ENCODE peak calls at places on chromosomes 13 and 19, in eight cellular contexts. One of them, this sample, is unnamed.

GRCh38 chr13:77779461-77780272 is 82.2 kb downstream of the SLAIN1 start:
- DNase-seq in ELF-1: peak; percentile 53
- DNase-seq in T-helper 1 cell: no peak
- DNase-seq in right cardiac atrium: no peak
- DNase-seq in NCI-H345: peak; percentile 48
- DNase-seq in GM12891: peak; percentile 12
- DNase-seq in esophagus squamous epithelium: no peak
- DNase-seq in GOT3: no peak
- DNase-seq in this sample: peak; percentile 86

GRCh38 chr19:39247701-39248664 is 673 bp downstream of the IFNL4 start:
- DNase-seq in GOT3: no peak
- DNase-seq in esophagus squamous epithelium: no peak
- DNase-seq in right cardiac atrium: no peak
- DNase-seq in GM12891: no peak
- DNase-seq in ELF-1: peak; percentile 42
- DNase-seq in NCI-H345: peak; percentile 25
- DNase-seq in T-helper 1 cell: no peak
- DNase-seq in this sample: no peak

GRCh38 chr19:6712692-6713670 is 7.5 kb downstream of the C3 start:
- DNase-seq in GM12891: no peak
- DNase-seq in T-helper 1 cell: no peak
- DNase-seq in NCI-H345: no peak
- DNase-seq in GOT3: no peak
- DNase-seq in esophagus squamous epithelium: no peak
- DNase-seq in ELF-1: no peak
- DNase-seq in right cardiac atrium: no peak
- DNase-seq in this sample: no peak

GRCh38 chr19:45402469-45403070 is 2.3 kb downstream of the PPP1R13L start:
- DNase-seq in GOT3: no peak
- DNase-seq in right cardiac atrium: peak; percentile 79
- DNase-seq in T-helper 1 cell: no peak
- DNase-seq in NCI-H345: no peak
- DNase-seq in ELF-1: peak; percentile 90
- DNase-seq in esophagus squamous epithelium: no peak
- DNase-seq in GM12891: no peak
- DNase-seq in this sample: peak; percentile 53

GRCh38 chr19:4115818-4116385 is 8.0 kb downstream of the MAP2K2 start:
- DNase-seq in right cardiac atrium: no peak
- DNase-seq in NCI-H345: no peak
- DNase-seq in T-helper 1 cell: no peak
- DNase-seq in GM12891: no peak
- DNase-seq in esophagus squamous epithelium: no peak
- DNase-seq in GOT3: no peak
- DNase-seq in ELF-1: no peak
- DNase-seq in this sample: no peak

GRCh38 chr19:40362160-40362559 is 13.7 kb downstream of the PLD3 start:
- DNase-seq in ELF-1: no peak
- DNase-seq in GM12891: no peak
- DNase-seq in esophagus squamous epithelium: no peak
- DNase-seq in NCI-H345: no peak
- DNase-seq in T-helper 1 cell: no peak
- DNase-seq in GOT3: no peak
- DNase-seq in right cardiac atrium: no peak
- DNase-seq in this sample: no peak

GRCh38 chr19:52453324-52454094 is at the start of gene ZNF578:
- DNase-seq in GOT3: no peak
- DNase-seq in esophagus squamous epithelium: peak; percentile 19
- DNase-seq in ELF-1: peak; percentile 96
- DNase-seq in NCI-H345: no peak
- DNase-seq in GM12891: peak; percentile 29
- DNase-seq in T-helper 1 cell: peak; percentile 55
- DNase-seq in right cardiac atrium: peak; percentile 93
- DNase-seq in this sample: peak; percentile 48

GRCh38 chr13:97460853-97461252 is 26.9 kb downstream of the RAP2A start:
- DNase-seq in right cardiac atrium: no peak
- DNase-seq in NCI-H345: no peak
- DNase-seq in ELF-1: no peak
- DNase-seq in T-helper 1 cell: no peak
- DNase-seq in GM12891: no peak
- DNase-seq in GOT3: no peak
- DNase-seq in esophagus squamous epithelium: no peak
- DNase-seq in this sample: no peak

GRCh38 chr13:107185889-107186288 is 618.0 kb upstream of the ARGLU1 start:
- DNase-seq in GOT3: no peak
- DNase-seq in ELF-1: no peak
- DNase-seq in GM12891: no peak
- DNase-seq in right cardiac atrium: no peak
- DNase-seq in esophagus squamous epithelium: no peak
- DNase-seq in T-helper 1 cell: no peak
- DNase-seq in NCI-H345: no peak
- DNase-seq in this sample: peak; percentile 68

GRCh38 chr13:28049880-28050871 is 50.2 kb downstream of the FLT3 start:
- DNase-seq in NCI-H345: no peak
- DNase-seq in GOT3: no peak
- DNase-seq in GM12891: no peak
- DNase-seq in ELF-1: peak; percentile 60
- DNase-seq in T-helper 1 cell: no peak
- DNase-seq in right cardiac atrium: no peak
- DNase-seq in esophagus squamous epithelium: no peak
- DNase-seq in this sample: no peak

GRCh38 chr19:6253886-6254285 is 25.9 kb downstream of the MLLT1 start:
- DNase-seq in ELF-1: no peak
- DNase-seq in right cardiac atrium: no peak
- DNase-seq in esophagus squamous epithelium: no peak
- DNase-seq in GM12891: no peak
- DNase-seq in T-helper 1 cell: no peak
- DNase-seq in GOT3: no peak
- DNase-seq in NCI-H345: no peak
- DNase-seq in this sample: no peak

GRCh38 chr13:50893211-50893852 is 16.3 kb upstream of the RNASEH2B start:
- DNase-seq in GOT3: no peak
- DNase-seq in ELF-1: no peak
- DNase-seq in esophagus squamous epithelium: no peak
- DNase-seq in GM12891: no peak
- DNase-seq in NCI-H345: no peak
- DNase-seq in T-helper 1 cell: no peak
- DNase-seq in right cardiac atrium: no peak
- DNase-seq in this sample: no peak

GRCh38 chr13:92838786-92839185 is 387.8 kb upstream of the GPC6 start:
- DNase-seq in esophagus squamous epithelium: no peak
- DNase-seq in GM12891: no peak
- DNase-seq in NCI-H345: no peak
- DNase-seq in GOT3: no peak
- DNase-seq in T-helper 1 cell: no peak
- DNase-seq in ELF-1: no peak
- DNase-seq in right cardiac atrium: no peak
- DNase-seq in this sample: no peak

GRCh38 chr13:100517706-100518105 is 70.9 kb downstream of the GGACT start:
- DNase-seq in T-helper 1 cell: no peak
- DNase-seq in ELF-1: no peak
- DNase-seq in NCI-H345: no peak
- DNase-seq in GOT3: no peak
- DNase-seq in right cardiac atrium: no peak
- DNase-seq in esophagus squamous epithelium: no peak
- DNase-seq in GM12891: no peak
- DNase-seq in this sample: no peak

GRCh38 chr13:43368003-43368402 is 344.6 kb downstream of the DNAJC15 start:
- DNase-seq in NCI-H345: no peak
- DNase-seq in right cardiac atrium: no peak
- DNase-seq in esophagus squamous epithelium: no peak
- DNase-seq in GM12891: no peak
- DNase-seq in GOT3: no peak
- DNase-seq in ELF-1: no peak
- DNase-seq in T-helper 1 cell: no peak
- DNase-seq in this sample: peak; percentile 37

GRCh38 chr13:75181906-75182305 is 300.1 kb downstream of the TBC1D4 start:
- DNase-seq in NCI-H345: no peak
- DNase-seq in GM12891: no peak
- DNase-seq in right cardiac atrium: no peak
- DNase-seq in esophagus squamous epithelium: no peak
- DNase-seq in GOT3: no peak
- DNase-seq in T-helper 1 cell: no peak
- DNase-seq in ELF-1: no peak
- DNase-seq in this sample: peak; percentile 96

GRCh38 chr13:33125821-33126570 is 109.8 kb downstream of the KL start:
- DNase-seq in GOT3: peak; percentile 34
- DNase-seq in GM12891: no peak
- DNase-seq in right cardiac atrium: peak; percentile 80
- DNase-seq in NCI-H345: no peak
- DNase-seq in esophagus squamous epithelium: no peak
- DNase-seq in T-helper 1 cell: no peak
- DNase-seq in ELF-1: peak; percentile 83
- DNase-seq in this sample: peak; percentile 94

GRCh38 chr13:44058586-44059238 is 179.0 kb downstream of the LACC1 start:
- DNase-seq in right cardiac atrium: no peak
- DNase-seq in NCI-H345: no peak
- DNase-seq in T-helper 1 cell: no peak
- DNase-seq in ELF-1: peak; percentile 15
- DNase-seq in esophagus squamous epithelium: no peak
- DNase-seq in GM12891: no peak
- DNase-seq in GOT3: no peak
- DNase-seq in this sample: peak; percentile 80

GRCh38 chr13:76654263-76654662 is 231.9 kb downstream of the KCTD12 start:
- DNase-seq in ELF-1: no peak
- DNase-seq in esophagus squamous epithelium: no peak
- DNase-seq in GOT3: no peak
- DNase-seq in right cardiac atrium: no peak
- DNase-seq in T-helper 1 cell: no peak
- DNase-seq in NCI-H345: no peak
- DNase-seq in GM12891: no peak
- DNase-seq in this sample: no peak

GRCh38 chr19:35347171-35347929 is at the start of gene FFAR1:
- DNase-seq in right cardiac atrium: peak; percentile 5
- DNase-seq in NCI-H345: no peak
- DNase-seq in GOT3: no peak
- DNase-seq in T-helper 1 cell: no peak
- DNase-seq in ELF-1: no peak
- DNase-seq in GM12891: peak; percentile 65
- DNase-seq in esophagus squamous epithelium: no peak
- DNase-seq in this sample: no peak

GRCh38 chr13:97359181-97360057 is 74.5 kb upstream of the RAP2A start:
- DNase-seq in right cardiac atrium: no peak
- DNase-seq in ELF-1: peak; percentile 79
- DNase-seq in GM12891: no peak
- DNase-seq in T-helper 1 cell: peak; percentile 14
- DNase-seq in GOT3: no peak
- DNase-seq in NCI-H345: peak; percentile 75
- DNase-seq in esophagus squamous epithelium: no peak
- DNase-seq in this sample: peak; percentile 81

GRCh38 chr13:41766439-41766838 is 194.5 kb downstream of the VWA8 start:
- DNase-seq in GOT3: no peak
- DNase-seq in right cardiac atrium: no peak
- DNase-seq in esophagus squamous epithelium: no peak
- DNase-seq in GM12891: no peak
- DNase-seq in NCI-H345: no peak
- DNase-seq in ELF-1: no peak
- DNase-seq in T-helper 1 cell: no peak
- DNase-seq in this sample: no peak

GRCh38 chr19:20039203-20039723 is at the start of gene ZNF682:
- DNase-seq in GOT3: peak; percentile 33
- DNase-seq in T-helper 1 cell: peak; percentile 88
- DNase-seq in right cardiac atrium: peak; percentile 98
- DNase-seq in GM12891: peak; percentile 56
- DNase-seq in esophagus squamous epithelium: peak; percentile 78
- DNase-seq in ELF-1: peak; percentile 98
- DNase-seq in NCI-H345: peak; percentile 82
- DNase-seq in this sample: peak; percentile 91

GRCh38 chr19:5244351-5244750 is 96.3 kb downstream of the PTPRS start:
- DNase-seq in ELF-1: no peak
- DNase-seq in GM12891: no peak
- DNase-seq in NCI-H345: no peak
- DNase-seq in esophagus squamous epithelium: no peak
- DNase-seq in right cardiac atrium: peak; percentile 32
- DNase-seq in GOT3: no peak
- DNase-seq in T-helper 1 cell: no peak
- DNase-seq in this sample: no peak

GRCh38 chr13:27487776-27488175 is 37.4 kb upstream of the MTIF3 start:
- DNase-seq in esophagus squamous epithelium: no peak
- DNase-seq in GOT3: no peak
- DNase-seq in NCI-H345: no peak
- DNase-seq in right cardiac atrium: no peak
- DNase-seq in ELF-1: no peak
- DNase-seq in T-helper 1 cell: no peak
- DNase-seq in GM12891: no peak
- DNase-seq in this sample: no peak

GRCh38 chr13:97221046-97221445 is 1.1 kb upstream of the MBNL2 start:
- DNase-seq in right cardiac atrium: no peak
- DNase-seq in GOT3: no peak
- DNase-seq in T-helper 1 cell: no peak
- DNase-seq in GM12891: no peak
- DNase-seq in NCI-H345: no peak
- DNase-seq in esophagus squamous epithelium: no peak
- DNase-seq in ELF-1: no peak
- DNase-seq in this sample: no peak

GRCh38 chr19:48480151-48480475 is 10.9 kb downstream of the CYTH2 start:
- DNase-seq in NCI-H345: no peak
- DNase-seq in right cardiac atrium: peak; percentile 90
- DNase-seq in GM12891: no peak
- DNase-seq in T-helper 1 cell: no peak
- DNase-seq in ELF-1: peak; percentile 85
- DNase-seq in esophagus squamous epithelium: no peak
- DNase-seq in GOT3: no peak
- DNase-seq in this sample: peak; percentile 35

GRCh38 chr19:34480971-34481821 is at the start of gene WTIP:
- DNase-seq in GOT3: no peak
- DNase-seq in NCI-H345: no peak
- DNase-seq in GM12891: no peak
- DNase-seq in ELF-1: peak; percentile 88
- DNase-seq in T-helper 1 cell: no peak
- DNase-seq in right cardiac atrium: peak; percentile 93
- DNase-seq in esophagus squamous epithelium: no peak
- DNase-seq in this sample: peak; percentile 82

GRCh38 chr13:51976423-51976822 is 34.8 kb downstream of the ATP7B start:
- DNase-seq in T-helper 1 cell: no peak
- DNase-seq in ELF-1: no peak
- DNase-seq in NCI-H345: no peak
- DNase-seq in GOT3: no peak
- DNase-seq in right cardiac atrium: no peak
- DNase-seq in GM12891: no peak
- DNase-seq in esophagus squamous epithelium: no peak
- DNase-seq in this sample: no peak

GRCh38 chr13:76729690-76730089 is 156.5 kb downstream of the KCTD12 start:
- DNase-seq in GM12891: no peak
- DNase-seq in ELF-1: no peak
- DNase-seq in NCI-H345: no peak
- DNase-seq in T-helper 1 cell: no peak
- DNase-seq in esophagus squamous epithelium: no peak
- DNase-seq in GOT3: no peak
- DNase-seq in right cardiac atrium: no peak
- DNase-seq in this sample: peak; percentile 24

GRCh38 chr19:5492813-5493409 is 37.7 kb downstream of the ZNRF4 start:
- DNase-seq in ELF-1: no peak
- DNase-seq in right cardiac atrium: no peak
- DNase-seq in NCI-H345: no peak
- DNase-seq in esophagus squamous epithelium: no peak
- DNase-seq in T-helper 1 cell: no peak
- DNase-seq in GM12891: no peak
- DNase-seq in GOT3: no peak
- DNase-seq in this sample: no peak

GRCh38 chr19:3618144-3618810 is 8.3 kb downstream of the CACTIN start:
- DNase-seq in ELF-1: peak; percentile 48
- DNase-seq in T-helper 1 cell: peak; percentile 28
- DNase-seq in GM12891: peak; percentile 99
- DNase-seq in right cardiac atrium: peak; percentile 93
- DNase-seq in NCI-H345: peak; percentile 12
- DNase-seq in GOT3: no peak
- DNase-seq in esophagus squamous epithelium: no peak
- DNase-seq in this sample: peak; percentile 38

GRCh38 chr13:95122063-95122462 is 179.2 kb downstream of the ABCC4 start:
- DNase-seq in NCI-H345: no peak
- DNase-seq in ELF-1: no peak
- DNase-seq in right cardiac atrium: no peak
- DNase-seq in esophagus squamous epithelium: no peak
- DNase-seq in T-helper 1 cell: no peak
- DNase-seq in GOT3: no peak
- DNase-seq in GM12891: no peak
- DNase-seq in this sample: no peak

GRCh38 chr13:86584301-86584700 is 785.1 kb upstream of the SLITRK6 start:
- DNase-seq in ELF-1: no peak
- DNase-seq in right cardiac atrium: no peak
- DNase-seq in GOT3: no peak
- DNase-seq in GM12891: no peak
- DNase-seq in T-helper 1 cell: no peak
- DNase-seq in NCI-H345: no peak
- DNase-seq in esophagus squamous epithelium: no peak
- DNase-seq in this sample: no peak

This sample was measured in endothelial cell of umbilical vein.